ENCODE peak calls at places on chromosomes 16 and 17, in five cellular contexts. One of them, this sample, is unnamed.

GRCh38 chr17:83161298-83162034 is 82.1 kb downstream of the METRNL start:
- DNase-seq in left ventricle myocardium inferior: no peak
- DNase-seq in caudate nucleus: no peak
- DNase-seq in GM23338: no peak
- DNase-seq in tibial artery: no peak
- DNase-seq in this sample: no peak

GRCh38 chr17:35449371-35449931 is 885 bp upstream of the SLFN13 start:
- DNase-seq in left ventricle myocardium inferior: peak; percentile 22
- DNase-seq in caudate nucleus: no peak
- DNase-seq in GM23338: peak; percentile 54
- DNase-seq in tibial artery: peak; percentile 21
- DNase-seq in this sample: no peak

GRCh38 chr16:84284168-84284722 is 10.4 kb upstream of the WFDC1 start:
- DNase-seq in left ventricle myocardium inferior: peak; percentile 69
- DNase-seq in caudate nucleus: no peak
- DNase-seq in GM23338: peak; percentile 72
- DNase-seq in tibial artery: peak; percentile 57
- DNase-seq in this sample: no peak

GRCh38 chr17:28763804-28764266 is 20.0 kb downstream of the TRAF4 start:
- DNase-seq in left ventricle myocardium inferior: peak; percentile 60
- DNase-seq in caudate nucleus: no peak
- DNase-seq in GM23338: peak; percentile 89
- DNase-seq in tibial artery: peak; percentile 93
- DNase-seq in this sample: peak; percentile 68

GRCh38 chr17:81039854-81040758 is 5.2 kb downstream of the BAIAP2 start:
- DNase-seq in left ventricle myocardium inferior: no peak
- DNase-seq in caudate nucleus: no peak
- DNase-seq in GM23338: no peak
- DNase-seq in tibial artery: no peak
- DNase-seq in this sample: no peak

GRCh38 chr17:35254107-35254802 is 11.4 kb downstream of the SLFN5 start:
- DNase-seq in left ventricle myocardium inferior: no peak
- DNase-seq in caudate nucleus: no peak
- DNase-seq in GM23338: no peak
- DNase-seq in tibial artery: peak; percentile 85
- DNase-seq in this sample: no peak

GRCh38 chr17:63517825-63518534 is 5.2 kb upstream of the KCNH6 start:
- DNase-seq in left ventricle myocardium inferior: no peak
- DNase-seq in caudate nucleus: no peak
- DNase-seq in GM23338: no peak
- DNase-seq in tibial artery: no peak
- DNase-seq in this sample: no peak

GRCh38 chr17:71398706-71399620 is 721.9 kb upstream of the SOX9 start:
- DNase-seq in left ventricle myocardium inferior: no peak
- DNase-seq in caudate nucleus: no peak
- DNase-seq in GM23338: peak; percentile 40
- DNase-seq in tibial artery: no peak
- DNase-seq in this sample: no peak

GRCh38 chr16:13909872-13910303 is 10.1 kb upstream of the ERCC4 start:
- DNase-seq in left ventricle myocardium inferior: peak; percentile 60
- DNase-seq in caudate nucleus: no peak
- DNase-seq in GM23338: no peak
- DNase-seq in tibial artery: peak; percentile 76
- DNase-seq in this sample: no peak

GRCh38 chr16:8948069-8948593 is 15.6 kb downstream of the USP7 start:
- DNase-seq in left ventricle myocardium inferior: no peak
- DNase-seq in caudate nucleus: no peak
- DNase-seq in GM23338: no peak
- DNase-seq in tibial artery: no peak
- DNase-seq in this sample: no peak

GRCh38 chr17:34443832-34444469 is 80.9 kb upstream of the CCL1 start:
- DNase-seq in left ventricle myocardium inferior: peak; percentile 23
- DNase-seq in caudate nucleus: no peak
- DNase-seq in GM23338: peak; percentile 60
- DNase-seq in tibial artery: no peak
- DNase-seq in this sample: peak; percentile 13

GRCh38 chr17:38710985-38711384 is 5.9 kb downstream of the MLLT6 start:
- DNase-seq in left ventricle myocardium inferior: no peak
- DNase-seq in caudate nucleus: no peak
- DNase-seq in GM23338: no peak
- DNase-seq in tibial artery: no peak
- DNase-seq in this sample: no peak

GRCh38 chr16:2829501-2830354 is at the start of gene ZG16B:
- DNase-seq in left ventricle myocardium inferior: no peak
- DNase-seq in caudate nucleus: no peak
- DNase-seq in GM23338: no peak
- DNase-seq in tibial artery: no peak
- DNase-seq in this sample: no peak

GRCh38 chr17:40074871-40075215 is 12.1 kb downstream of the THRA start:
- DNase-seq in left ventricle myocardium inferior: no peak
- DNase-seq in caudate nucleus: no peak
- DNase-seq in GM23338: no peak
- DNase-seq in tibial artery: no peak
- DNase-seq in this sample: no peak

GRCh38 chr16:55571191-55571897 is 4.9 kb downstream of the CAPNS2 start:
- DNase-seq in left ventricle myocardium inferior: no peak
- DNase-seq in caudate nucleus: no peak
- DNase-seq in GM23338: no peak
- DNase-seq in tibial artery: no peak
- DNase-seq in this sample: no peak

DNA sequence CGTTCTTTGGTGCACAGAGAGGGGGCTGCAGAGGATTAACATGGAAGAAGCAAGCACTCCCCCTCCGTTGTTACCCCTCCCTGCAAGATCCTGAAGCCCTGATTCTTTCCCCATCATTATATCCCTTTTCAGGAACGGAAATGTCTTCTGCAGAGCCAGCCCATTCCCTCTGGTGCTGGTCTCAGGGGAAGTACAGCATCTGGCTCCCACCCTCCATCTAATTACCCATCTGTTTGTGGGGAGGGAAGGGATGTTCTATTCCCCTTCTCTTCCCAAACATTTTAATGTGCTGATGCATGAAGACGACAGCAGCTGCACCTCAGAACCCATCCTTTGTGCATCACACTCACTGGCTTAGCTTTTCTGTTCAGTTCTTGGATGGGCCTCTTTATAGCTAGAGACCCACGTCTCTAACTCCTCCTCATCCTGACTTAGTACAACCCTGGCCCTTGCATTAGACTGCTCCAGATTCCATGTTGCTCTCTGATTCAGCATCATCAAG is 367.2 kb downstream of the CDH13 start:
- DNase-seq in left ventricle myocardium inferior: no peak
- DNase-seq in caudate nucleus: no peak
- DNase-seq in GM23338: no peak
- DNase-seq in tibial artery: no peak
- DNase-seq in this sample: no peak
- H3K27ac ChIP-seq in left ventricle myocardium inferior: no peak overlapping the region
- H3K27ac ChIP-seq in caudate nucleus: no peak overlapping the region
- H3K27ac ChIP-seq in GM23338: no peak overlapping the region
- H3K27ac ChIP-seq in tibial artery: no peak overlapping the region
- H3K27ac ChIP-seq in this sample: no peak overlapping the region

DNA sequence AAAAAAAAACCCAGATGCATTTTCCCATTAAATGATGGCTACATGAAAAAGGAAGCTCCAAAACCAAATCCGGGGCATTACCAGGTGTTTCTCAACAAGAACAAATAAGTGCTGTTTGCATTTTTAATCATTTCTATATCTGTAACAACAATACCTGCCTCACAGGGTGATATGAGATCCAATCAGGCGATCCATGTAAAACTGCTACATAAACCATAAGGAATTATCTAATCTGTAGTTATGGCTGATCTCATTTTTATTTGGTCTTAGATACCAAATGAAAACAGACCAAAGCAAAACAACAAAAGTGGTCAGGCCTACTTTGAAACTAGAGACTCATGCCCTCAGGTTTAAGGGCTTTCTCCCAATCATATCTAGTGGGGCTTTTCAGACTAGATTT is 28.3 kb downstream of the XPO6 start:
- DNase-seq in left ventricle myocardium inferior: no peak
- DNase-seq in caudate nucleus: no peak
- DNase-seq in GM23338: no peak
- DNase-seq in tibial artery: no peak
- DNase-seq in this sample: no peak
- H3K27ac ChIP-seq in left ventricle myocardium inferior: no peak overlapping the region
- H3K27ac ChIP-seq in caudate nucleus: no peak overlapping the region
- H3K27ac ChIP-seq in GM23338: peak overlapping the region; percentile 21
- H3K27ac ChIP-seq in tibial artery: no peak overlapping the region
- H3K27ac ChIP-seq in this sample: no peak overlapping the region

DNA sequence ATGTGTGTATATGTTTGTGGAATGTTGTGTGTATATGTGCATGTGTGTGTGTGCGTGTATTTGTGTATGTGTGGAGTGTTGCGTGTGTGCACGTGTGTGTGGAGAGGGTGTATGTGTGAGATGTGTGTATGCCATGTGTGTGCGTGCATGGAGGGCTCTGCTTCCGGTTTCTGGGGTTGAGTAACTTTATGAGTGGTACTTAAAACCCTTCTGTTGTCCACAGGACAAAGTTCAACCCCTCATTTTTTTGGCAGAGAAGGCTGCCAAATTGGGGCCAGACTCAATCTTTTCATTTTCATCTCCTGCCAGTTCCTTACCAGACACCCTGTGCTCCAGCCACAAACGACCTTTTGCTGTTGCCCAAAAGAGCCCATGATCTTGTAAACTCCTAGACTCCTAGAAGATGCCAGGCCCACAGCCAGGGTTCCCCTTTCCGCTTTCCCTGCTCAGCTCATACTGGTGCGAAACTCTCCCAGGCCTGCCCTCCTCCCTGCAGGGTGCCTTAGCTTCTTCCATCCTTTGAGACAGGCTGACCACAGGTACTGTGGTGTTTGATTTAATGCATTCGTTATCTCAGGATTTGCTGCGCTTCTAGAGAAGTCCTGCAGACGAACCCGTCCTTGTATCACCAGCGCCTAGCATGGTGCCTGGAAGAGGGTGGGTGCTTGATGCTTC is 100.2 kb downstream of the CMIP start:
- DNase-seq in left ventricle myocardium inferior: no peak
- DNase-seq in caudate nucleus: no peak
- DNase-seq in GM23338: no peak
- DNase-seq in tibial artery: no peak
- DNase-seq in this sample: no peak
- H3K27ac ChIP-seq in left ventricle myocardium inferior: no peak overlapping the region
- H3K27ac ChIP-seq in caudate nucleus: no peak overlapping the region
- H3K27ac ChIP-seq in GM23338: no peak overlapping the region
- H3K27ac ChIP-seq in tibial artery: no peak overlapping the region
- H3K27ac ChIP-seq in this sample: no peak overlapping the region

GRCh38 chr17:44004761-44005526 is 522 bp downstream of the NAGS start:
- DNase-seq in left ventricle myocardium inferior: no peak
- DNase-seq in caudate nucleus: no peak
- DNase-seq in GM23338: peak; percentile 66
- DNase-seq in tibial artery: no peak
- DNase-seq in this sample: no peak

GRCh38 chr17:44005865-44006580 is 1.6 kb downstream of the NAGS start:
- DNase-seq in left ventricle myocardium inferior: no peak
- DNase-seq in caudate nucleus: no peak
- DNase-seq in GM23338: peak; percentile 77
- DNase-seq in tibial artery: no peak
- DNase-seq in this sample: no peak

GRCh38 chr17:44005527-44005864 is 1.1 kb downstream of the NAGS start:
- DNase-seq in left ventricle myocardium inferior: no peak
- DNase-seq in caudate nucleus: no peak
- DNase-seq in GM23338: no peak
- DNase-seq in tibial artery: no peak
- DNase-seq in this sample: no peak

GRCh38 chr17:44002141-44002848 is 2.1 kb upstream of the NAGS start:
- DNase-seq in left ventricle myocardium inferior: no peak
- DNase-seq in caudate nucleus: no peak
- DNase-seq in GM23338: no peak
- DNase-seq in tibial artery: no peak
- DNase-seq in this sample: no peak

GRCh38 chr17:44004077-44004760 is at the start of gene NAGS:
- DNase-seq in left ventricle myocardium inferior: no peak
- DNase-seq in caudate nucleus: no peak
- DNase-seq in GM23338: peak; percentile 71
- DNase-seq in tibial artery: no peak
- DNase-seq in this sample: no peak
- H3K27ac ChIP-seq in left ventricle myocardium inferior: no peak within 1 kb of the TSS
- H3K27ac ChIP-seq in caudate nucleus: no peak within 1 kb of the TSS
- H3K27ac ChIP-seq in GM23338: no peak within 1 kb of the TSS
- H3K27ac ChIP-seq in tibial artery: no peak within 1 kb of the TSS
- H3K27ac ChIP-seq in this sample: no peak within 1 kb of the TSS

DNA sequence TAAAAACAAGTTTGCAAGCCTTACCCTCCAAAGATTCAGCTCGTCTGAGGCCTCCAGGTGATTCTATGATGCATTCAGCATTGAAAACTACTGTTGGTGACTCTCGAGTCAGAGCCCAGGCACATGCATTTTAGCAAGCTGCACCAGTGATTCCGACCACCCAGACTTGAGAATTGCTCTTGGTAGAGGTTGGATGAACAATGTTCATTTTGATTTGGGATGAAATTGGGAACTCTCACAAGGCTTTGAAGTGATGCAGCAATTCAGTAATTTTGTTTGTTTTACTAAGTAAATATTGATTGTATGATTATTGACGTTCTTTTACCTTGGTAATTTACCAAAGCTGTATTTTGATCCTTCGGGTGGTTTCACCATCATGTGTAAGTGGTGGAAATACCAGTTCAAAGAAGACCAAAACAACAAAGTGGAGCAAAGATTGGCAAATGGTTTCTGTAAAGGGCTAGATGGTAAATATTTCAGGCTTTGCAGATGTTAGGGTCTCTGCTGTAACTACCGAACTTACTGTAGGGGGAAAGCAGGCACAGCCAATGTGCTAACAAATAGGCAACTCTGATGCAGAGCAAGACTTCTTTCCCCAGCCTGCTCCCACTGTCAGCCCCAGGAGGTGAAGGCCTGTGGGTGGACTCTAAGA is 11.8 kb downstream of the ALDH3A2 start:
- DNase-seq in left ventricle myocardium inferior: no peak
- DNase-seq in caudate nucleus: no peak
- DNase-seq in GM23338: no peak
- DNase-seq in tibial artery: no peak
- DNase-seq in this sample: no peak
- H3K27ac ChIP-seq in left ventricle myocardium inferior: no peak overlapping the region
- H3K27ac ChIP-seq in caudate nucleus: no peak overlapping the region
- H3K27ac ChIP-seq in GM23338: no peak overlapping the region
- H3K27ac ChIP-seq in tibial artery: no peak overlapping the region
- H3K27ac ChIP-seq in this sample: no peak overlapping the region

DNA sequence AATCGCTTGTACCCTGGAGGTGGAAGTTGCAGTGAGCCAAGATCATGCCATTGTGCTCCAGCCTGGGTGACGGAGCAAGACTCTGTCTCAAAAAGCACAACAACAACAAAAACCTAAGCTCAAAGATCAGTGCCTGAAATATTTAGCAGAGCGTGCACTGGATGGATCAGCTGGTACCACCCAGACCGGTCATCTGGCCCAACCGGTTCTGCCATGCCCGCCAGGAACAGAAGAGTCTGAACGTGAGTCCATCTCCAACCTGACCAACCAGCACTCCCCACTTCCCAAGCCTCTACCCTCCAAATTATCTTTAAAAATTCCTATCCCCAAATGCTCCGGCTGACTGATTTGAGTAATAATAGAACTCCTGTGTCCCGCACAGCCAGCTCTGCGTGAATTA is 1.5 kb upstream of the UQCC4 start:
- DNase-seq in left ventricle myocardium inferior: no peak
- DNase-seq in caudate nucleus: no peak
- DNase-seq in GM23338: no peak
- DNase-seq in tibial artery: no peak
- DNase-seq in this sample: no peak
- H3K27ac ChIP-seq in left ventricle myocardium inferior: no peak overlapping the region
- H3K27ac ChIP-seq in caudate nucleus: no peak overlapping the region
- H3K27ac ChIP-seq in GM23338: no peak overlapping the region
- H3K27ac ChIP-seq in tibial artery: peak overlapping the region; percentile 87
- H3K27ac ChIP-seq in this sample: no peak overlapping the region

This sample was measured in substantia nigra.